ENCODE peak calls at places on chromosome 5, in four cellular contexts. One of them, this sample, is unnamed.

GRCh38 chr5:38072295-38072694 is 186.1 kb upstream of the EGFLAM start:
- DNase-seq in Calu3: no peak
- DNase-seq in H1: no peak
- DNase-seq in GM20000: no peak
- DNase-seq in this sample: no peak

GRCh38 chr5:173567548-173567947 is 48.9 kb downstream of the BOD1 start:
- DNase-seq in GM20000: no peak
- DNase-seq in Calu3: no peak
- DNase-seq in H1: no peak
- DNase-seq in this sample: no peak

GRCh38 chr5:43396762-43397304 is 15.4 kb downstream of the CCL28 start:
- DNase-seq in H1: no peak
- DNase-seq in Calu3: no peak
- DNase-seq in GM20000: peak
- DNase-seq in this sample: peak

GRCh38 chr5:145803617-145804016 is 31.5 kb downstream of the PRELID2 start:
- DNase-seq in H1: no peak
- DNase-seq in Calu3: no peak
- DNase-seq in GM20000: no peak
- DNase-seq in this sample: no peak

GRCh38 chr5:44089419-44090125 is 299.6 kb downstream of the FGF10 start:
- DNase-seq in GM20000: no peak
- DNase-seq in H1: no peak
- DNase-seq in Calu3: no peak
- DNase-seq in this sample: no peak

GRCh38 chr5:67353500-67353931 is 156.9 kb upstream of the CD180 start:
- DNase-seq in H1: no peak
- DNase-seq in GM20000: no peak
- DNase-seq in Calu3: no peak
- DNase-seq in this sample: no peak

GRCh38 chr5:133930061-133930823 is 38.2 kb downstream of the C5orf15 start:
- DNase-seq in Calu3: no peak
- DNase-seq in H1: no peak
- DNase-seq in GM20000: peak
- DNase-seq in this sample: peak

GRCh38 chr5:91848453-91848852 is 465.3 kb upstream of the ARRDC3 start:
- DNase-seq in H1: no peak
- DNase-seq in GM20000: no peak
- DNase-seq in Calu3: no peak
- DNase-seq in this sample: no peak

GRCh38 chr5:137753227-137753985 is 757 bp downstream of the HNRNPA0 start:
- DNase-seq in Calu3: peak
- DNase-seq in GM20000: peak
- DNase-seq in H1: no peak
- DNase-seq in this sample: peak

GRCh38 chr5:140344683-140345423 is 1.6 kb downstream of the HBEGF start:
- DNase-seq in GM20000: peak
- DNase-seq in H1: no peak
- DNase-seq in Calu3: peak
- DNase-seq in this sample: peak

GRCh38 chr5:167769846-167770420 is 521.5 kb upstream of the WWC1 start:
- DNase-seq in H1: no peak
- DNase-seq in GM20000: no peak
- DNase-seq in Calu3: no peak
- DNase-seq in this sample: no peak

GRCh38 chr5:1975898-1976765 is 93.4 kb upstream of the IRX4 start:
- DNase-seq in H1: no peak
- DNase-seq in Calu3: no peak
- DNase-seq in GM20000: no peak
- DNase-seq in this sample: no peak
- TF ChIP-seq CTCF in H1: peak
- TF ChIP-seq CTCF in Calu3: no peak
- TF ChIP-seq CTCF in GM20000: no peak
- TF ChIP-seq CTCF in this sample: no peak

GRCh38 chr5:58496488-58496887 is 5.3 kb downstream of the GAPT start:
- DNase-seq in H1: peak
- DNase-seq in Calu3: no peak
- DNase-seq in GM20000: no peak
- DNase-seq in this sample: no peak
- TF ChIP-seq CTCF in H1: peak
- TF ChIP-seq CTCF in Calu3: peak
- TF ChIP-seq CTCF in GM20000: no peak
- TF ChIP-seq CTCF in this sample: peak

GRCh38 chr5:114790403-114790792 is 379.3 kb downstream of the TRIM36 start:
- DNase-seq in Calu3: no peak
- DNase-seq in H1: no peak
- DNase-seq in GM20000: no peak
- DNase-seq in this sample: no peak

DNA sequence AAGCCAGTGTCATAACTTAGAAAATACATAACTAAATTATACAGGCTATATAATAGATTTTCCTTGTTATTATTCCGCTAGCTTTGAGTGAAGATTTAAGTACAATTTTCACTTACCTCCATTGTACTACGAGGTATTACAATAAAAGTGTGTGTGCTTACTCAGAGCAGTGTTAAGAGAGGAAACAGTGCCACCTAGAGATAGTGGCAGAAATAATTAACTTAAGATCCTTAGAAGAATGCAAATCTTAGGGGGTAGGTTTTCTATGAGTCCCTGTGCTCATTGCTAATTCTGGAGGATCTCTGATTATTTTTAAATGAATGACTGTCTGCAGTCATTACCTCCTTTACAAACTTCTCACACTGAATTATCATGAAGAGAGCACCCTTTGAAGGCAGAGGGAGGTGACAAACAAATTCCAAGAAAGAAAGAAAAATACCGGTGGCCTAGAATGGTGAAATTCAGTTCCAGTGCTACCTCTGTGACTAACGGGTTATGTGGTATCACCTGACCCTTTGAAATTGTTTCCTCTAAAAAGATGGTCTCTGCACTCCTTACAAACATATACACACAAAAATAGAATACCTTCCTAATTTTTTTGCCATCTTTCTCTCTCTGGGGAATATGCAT is 379.8 kb downstream of the TRIM36 start:
- DNase-seq in GM20000: peak
- DNase-seq in H1: no peak
- DNase-seq in Calu3: no peak
- DNase-seq in this sample: no peak
- TF ChIP-seq CTCF in GM20000: peak
- TF ChIP-seq CTCF in H1: peak
- TF ChIP-seq CTCF in Calu3: peak
- TF ChIP-seq CTCF in this sample: no peak

DNA sequence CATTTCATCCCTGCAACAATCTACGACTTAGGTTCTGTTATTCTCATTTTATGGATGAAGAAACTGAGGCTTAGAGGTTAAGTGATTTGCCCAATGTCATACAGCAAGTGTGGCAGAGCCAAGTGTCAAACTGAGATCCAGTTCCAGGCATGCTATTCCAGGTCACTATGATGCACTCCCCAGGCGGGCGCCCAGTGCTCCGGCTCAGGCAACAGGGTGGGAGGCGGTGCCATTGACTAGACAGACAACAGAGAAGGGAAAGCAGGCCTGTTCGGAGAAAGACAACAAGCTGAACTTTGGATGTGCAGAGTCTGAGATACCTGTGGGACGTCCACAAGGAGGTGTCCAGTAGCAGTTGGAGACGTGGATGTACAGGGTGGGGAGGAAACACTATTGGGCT is 10.8 kb upstream of the DDX41 start:
- DNase-seq in H1: no peak
- DNase-seq in Calu3: no peak
- DNase-seq in GM20000: no peak
- DNase-seq in this sample: no peak
- TF ChIP-seq CTCF in H1: no peak
- TF ChIP-seq CTCF in Calu3: no peak
- TF ChIP-seq CTCF in GM20000: no peak
- TF ChIP-seq CTCF in this sample: no peak

This sample was measured in activated CD8-positive, alpha-beta T cell treated with anti-CD3 and anti-CD28 coated beads for 36 hours.